ENCODE peak calls at places on chromosomes 5 and 9, in four cellular contexts. A is HEK293T, I is HepG2, H is K562. B is an unnamed sample.

GRCh38 chr5:60959156-60959555 is 14.2 kb downstream of the NDUFAF2 start:
- DNase-seq in A (no peak), I (no peak), H (no peak), B (no peak)

GRCh38 chr9:18699749-18700148 is 225.8 kb downstream of the ADAMTSL1 start:
- DNase-seq in A (no peak), I (no peak), H (no peak), B (no peak)

GRCh38 chr9:132026932-132027585 is 52.6 kb downstream of the MED27 start:
- DNase-seq in A (no peak), I (no peak), H (no peak), B (no peak)

GRCh38 chr9:6045364-6045763 is 29.9 kb upstream of the RANBP6 start:
- DNase-seq in A (no peak), I (no peak), H (no peak), B (no peak)

GRCh38 chr9:82332774-82333152 is 344.2 kb downstream of the SPATA31D1 start:
- DNase-seq in A (no peak), I (no peak), H (no peak), B (no peak)

GRCh38 chr5:161278739-161279660 is 267.5 kb downstream of the GABRB2 start:
- DNase-seq in A (no peak), I (no peak), H (no peak), B (no peak)

GRCh38 chr5:13609504-13609903 is 335.0 kb downstream of the DNAH5 start:
- DNase-seq in A (no peak), I (no peak), H (no peak), B (no peak)

GRCh38 chr9:117772960-117773359 is 68.8 kb downstream of the TLR4 start:
- DNase-seq in A (peak; percentile 7), I (no peak), H (no peak), B (no peak)

GRCh38 chr5:3594514-3595101 is 1.0 kb upstream of the IRX1 start:
- DNase-seq in A (no peak), I (no peak), H (no peak), B (peak; percentile 64)

GRCh38 chr5:81842795-81843377 is 92.0 kb upstream of the SSBP2 start:
- DNase-seq in A (no peak), I (no peak), H (no peak), B (no peak)

GRCh38 chr5:91468643-91469422 is 85.7 kb upstream of the ARRDC3 start:
- DNase-seq in A (no peak), I (no peak), H (no peak), B (no peak)

GRCh38 chr5:44536650-44537260 is 147.5 kb upstream of the FGF10 start:
- DNase-seq in A (peak; percentile 10), I (peak; percentile 25), H (peak; percentile 48), B (peak; percentile 39)

GRCh38 chr9:127700594-127701255 is 6.1 kb upstream of the CFAP157 start:
- DNase-seq in A (no peak), I (no peak), H (no peak), B (no peak)

GRCh38 chr9:29422445-29422844 is 1849.2 kb upstream of the C9orf72 start:
- DNase-seq in A (no peak), I (no peak), H (no peak), B (no peak)

GRCh38 chr5:175861337-175862130 is 9.8 kb upstream of the CPLX2 start:
- DNase-seq in A (no peak), I (peak; percentile 100), H (no peak), B (no peak)

GRCh38 chr5:62068554-62068953 is 237.5 kb upstream of the KIF2A start:
- DNase-seq in A (no peak), I (no peak), H (no peak), B (no peak)

GRCh38 chr9:89021154-89021803 is 30.0 kb downstream of the S1PR3 start:
- DNase-seq in A (no peak), I (no peak), H (no peak), B (no peak)

GRCh38 chr9:126494746-126495145 is 119.0 kb upstream of the LMX1B start:
- DNase-seq in A (no peak), I (no peak), H (no peak), B (no peak)

GRCh38 chr5:150904479-150905311 is at the start of gene ZNF300:
- DNase-seq in A (peak; percentile 83), I (peak; percentile 85), H (peak; percentile 85), B (peak; percentile 93)

GRCh38 chr9:18459958-18460584 is 13.9 kb upstream of the ADAMTSL1 start:
- DNase-seq in A (no peak), I (no peak), H (no peak), B (no peak)

GRCh38 chr9:100601216-100601615 is 23.3 kb downstream of the CAVIN4 start:
- DNase-seq in A (peak; percentile 64), I (peak; percentile 69), H (peak; percentile 33), B (peak; percentile 72)

GRCh38 chr9:100598641-100599145 is 20.8 kb downstream of the CAVIN4 start:
- DNase-seq in A (peak; percentile 85), I (peak; percentile 69), H (peak; percentile 72), B (peak; percentile 97)

GRCh38 chr9:100602302-100602930 is 24.5 kb downstream of the CAVIN4 start:
- DNase-seq in A (peak; percentile 56), I (peak; percentile 43), H (peak; percentile 37), B (peak; percentile 46)

GRCh38 chr9:100597236-100597635 is 19.4 kb downstream of the CAVIN4 start:
- DNase-seq in A (no peak), I (no peak), H (no peak), B (no peak)

GRCh38 chr9:100600511-100601079 is 22.7 kb downstream of the CAVIN4 start:
- DNase-seq in A (no peak), I (no peak), H (peak; percentile 12), B (no peak)
- TF ChIP-seq ELF4 in A (no peak), I (no peak), H (no peak), B (no peak)

GRCh38 chr5:68459500-68460139 is 244.1 kb downstream of the PIK3R1 start:
- DNase-seq in A (no peak), I (peak; percentile 16), H (no peak), B (no peak)

GRCh38 chr5:68457298-68457697 is 241.7 kb downstream of the PIK3R1 start:
- DNase-seq in A (no peak), I (no peak), H (no peak), B (no peak)

GRCh38 chr5:68460147-68460760 is 244.7 kb downstream of the PIK3R1 start:
- DNase-seq in A (peak; percentile 23), I (peak; percentile 52), H (peak; percentile 44), B (no peak)

GRCh38 chr5:68458416-68458815 is 242.9 kb downstream of the PIK3R1 start:
- DNase-seq in A (no peak), I (no peak), H (no peak), B (no peak)

GRCh38 chr5:68459093-68459492 is 243.5 kb downstream of the PIK3R1 start:
- DNase-seq in A (no peak), I (peak; percentile 56), H (no peak), B (no peak)
- TF ChIP-seq ELF4 in A (no peak), I (no peak), H (no peak), B (no peak)

DNA sequence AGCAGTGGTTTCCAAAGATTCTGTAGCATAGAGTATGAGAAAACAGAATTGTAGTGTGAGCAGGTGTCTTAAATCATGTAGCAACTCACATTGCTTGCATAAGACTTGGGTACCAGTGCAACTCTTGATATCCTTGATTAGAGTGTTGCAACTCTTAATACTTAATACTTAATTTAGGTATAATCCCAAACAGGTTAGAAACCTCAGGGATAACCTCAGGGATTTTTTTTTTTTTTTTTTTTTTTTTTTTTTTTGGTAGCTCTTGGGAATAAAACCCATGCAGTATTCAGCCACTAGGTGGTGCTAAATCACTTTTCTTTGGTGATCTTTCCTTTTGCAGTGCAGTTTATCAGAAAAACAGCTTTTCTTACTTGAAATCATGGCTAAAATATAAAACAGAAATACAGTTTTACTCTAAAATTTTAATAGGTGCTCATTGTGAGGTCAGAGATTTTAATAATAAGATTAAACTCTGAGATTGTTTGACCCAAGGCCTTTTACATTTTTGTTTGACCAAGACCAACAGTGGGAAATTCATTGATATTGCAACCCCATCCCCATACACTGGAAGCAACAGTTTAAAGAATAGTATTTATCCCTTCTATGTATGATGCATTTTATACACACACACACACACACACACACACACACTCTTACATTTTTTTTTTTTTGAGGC is 55.3 kb downstream of the ERAP1 start:
- DNase-seq in A (peak; percentile 40), I (peak; percentile 65), H (peak; percentile 48), B (no peak)
- TF ChIP-seq ELF4 in A (no peak), I (no peak), H (no peak), B (no peak)

GRCh38 chr5:128009399-128009798 is 74.2 kb upstream of the SLC12A2 start:
- DNase-seq in A (peak; percentile 8), I (no peak), H (no peak), B (no peak)
- TF ChIP-seq ELF4 in A (no peak), I (no peak), H (no peak), B (no peak)

DNA sequence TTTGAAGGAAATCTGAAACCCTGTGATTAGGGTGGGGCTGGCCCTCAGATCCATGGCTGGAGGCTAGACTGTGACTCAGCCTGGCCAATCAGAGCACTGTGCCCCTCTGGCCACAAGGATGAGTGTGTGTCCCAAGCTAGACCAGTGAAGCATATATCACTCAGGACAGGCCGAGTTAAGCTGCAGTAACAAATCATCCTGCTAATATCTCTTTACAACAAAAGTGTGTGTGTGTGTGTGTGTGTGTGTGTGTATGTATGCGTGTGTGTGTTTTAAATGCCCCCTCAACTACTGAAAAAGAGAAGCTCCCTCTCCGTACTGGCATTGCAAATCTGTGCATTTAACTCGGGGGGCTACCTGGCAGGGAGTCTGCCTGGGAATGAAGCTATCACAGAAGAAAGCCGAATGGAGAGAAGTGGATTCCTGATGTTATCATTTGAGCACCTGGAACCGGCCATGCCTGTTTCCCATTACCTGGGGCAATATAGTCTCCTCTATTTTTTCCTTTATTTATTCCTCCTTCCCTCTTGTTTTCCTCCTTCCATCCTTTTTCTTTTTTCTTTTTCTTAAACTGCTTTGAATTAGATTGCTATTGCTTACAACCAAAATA is 25.6 kb downstream of the STC2 start:
- DNase-seq in A (peak; percentile 78), I (peak; percentile 44), H (peak; percentile 57), B (no peak)
- TF ChIP-seq ELF4 in A (no peak), I (no peak), H (no peak), B (no peak)

GRCh38 chr5:107669543-107670027 is 1.2 kb downstream of the EFNA5 start:
- DNase-seq in A (no peak), I (no peak), H (no peak), B (peak; percentile 64)
- TF ChIP-seq ELF4 in A (no peak), I (no peak), H (no peak), B (no peak)

GRCh38 chr9:93713716-93714115 is 137.3 kb downstream of the PHF2 start:
- DNase-seq in A (no peak), I (no peak), H (no peak), B (no peak)
- TF ChIP-seq ELF4 in A (no peak), I (no peak), H (no peak), B (no peak)

DNA sequence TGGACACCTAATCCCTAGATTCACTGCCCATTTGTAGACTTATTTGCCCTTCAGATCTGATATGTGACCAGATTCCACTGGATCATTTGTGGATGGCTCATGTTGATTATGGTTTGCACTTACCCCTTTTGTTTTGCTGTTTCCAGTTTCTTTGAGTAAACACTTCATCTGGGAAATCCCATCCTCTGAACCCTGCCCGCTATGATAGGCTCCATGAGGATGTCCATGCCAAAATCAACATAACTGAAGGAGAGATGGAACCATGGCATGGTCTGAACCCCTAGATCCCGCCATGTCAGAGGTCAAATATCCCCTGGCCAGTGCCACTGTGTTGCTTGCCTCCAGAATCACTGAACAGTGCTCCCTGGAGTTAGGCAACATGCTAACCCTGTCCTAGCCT is 11.7 kb upstream of the FEM1C start:
- DNase-seq in A (no peak), I (no peak), H (no peak), B (no peak)
- TF ChIP-seq ELF4 in A (no peak), I (no peak), H (no peak), B (no peak)

GRCh38 chr5:54900906-54901725 is 84.3 kb downstream of the ESM1 start:
- DNase-seq in A (no peak), I (no peak), H (no peak), B (no peak)
- TF ChIP-seq ELF4 in A (no peak), I (no peak), H (no peak), B (no peak)

B was measured in WTC11.